ENCODE peak calls at places on chromosomes 6 and 20, in six cellular contexts. L is GM12878, C is GM12891, A is H1, W is K562, S is HepG2. T is an unnamed sample.

GRCh38 chr6:91268941-91269340 is 682.1 kb upstream of the MAP3K7 start:
- DNase-seq in A (no peak), W (no peak), L (no peak), S (no peak), C (no peak), T (no peak)

GRCh38 chr6:169424821-169425240 is 171.2 kb upstream of the THBS2 start:
- DNase-seq in W (no peak), C (no peak), L (no peak), S (no peak), A (no peak), T (no peak)

GRCh38 chr6:125363010-125363359 is 61.2 kb upstream of the HDDC2 start:
- DNase-seq in L (no peak), S (peak; percentile 9), W (no peak), A (peak; percentile 70), C (no peak), T (no peak)

GRCh38 chr6:54980511-54981275 is 134.1 kb downstream of the FAM83B start:
- DNase-seq in L (no peak), A (no peak), W (no peak), S (no peak), C (no peak), T (no peak)

GRCh38 chr20:8304124-8304800 is 172.2 kb downstream of the PLCB1 start:
- DNase-seq in C (no peak), W (no peak), A (no peak), S (no peak), L (no peak), T (no peak)

GRCh38 chr6:139296927-139297326 is 5.1 kb upstream of the TXLNB start:
- DNase-seq in S (no peak), W (no peak), C (no peak), A (no peak), L (no peak), T (no peak)

GRCh38 chr6:19319005-19319404 is 518.2 kb upstream of the ID4 start:
- DNase-seq in A (no peak), C (no peak), S (no peak), W (no peak), L (no peak), T (no peak)

GRCh38 chr6:12383448-12383847 is 93.3 kb downstream of the EDN1 start:
- DNase-seq in W (no peak), A (no peak), C (no peak), L (peak; percentile 72), S (no peak), T (no peak)

GRCh38 chr6:66735106-66735890 is 1028.3 kb upstream of the EYS start:
- DNase-seq in C (no peak), A (no peak), S (no peak), L (no peak), W (no peak), T (no peak)

GRCh38 chr6:137677714-137678113 is 183.5 kb upstream of the OLIG3 start:
- DNase-seq in S (no peak), A (no peak), L (no peak), W (no peak), C (no peak), T (no peak)

GRCh38 chr6:15714658-15715057 is 51.8 kb upstream of the DTNBP1 start:
- DNase-seq in S (no peak), A (no peak), W (no peak), L (no peak), C (no peak), T (no peak)

GRCh38 chr20:56347628-56348305 is 11.0 kb upstream of the FAM210B start:
- DNase-seq in S (no peak), C (no peak), A (no peak), L (no peak), W (no peak), T (no peak)

GRCh38 chr6:5781966-5782556 is 224.7 kb downstream of the NRN1 start:
- DNase-seq in A (no peak), S (no peak), C (no peak), L (no peak), W (no peak), T (no peak)

DNA sequence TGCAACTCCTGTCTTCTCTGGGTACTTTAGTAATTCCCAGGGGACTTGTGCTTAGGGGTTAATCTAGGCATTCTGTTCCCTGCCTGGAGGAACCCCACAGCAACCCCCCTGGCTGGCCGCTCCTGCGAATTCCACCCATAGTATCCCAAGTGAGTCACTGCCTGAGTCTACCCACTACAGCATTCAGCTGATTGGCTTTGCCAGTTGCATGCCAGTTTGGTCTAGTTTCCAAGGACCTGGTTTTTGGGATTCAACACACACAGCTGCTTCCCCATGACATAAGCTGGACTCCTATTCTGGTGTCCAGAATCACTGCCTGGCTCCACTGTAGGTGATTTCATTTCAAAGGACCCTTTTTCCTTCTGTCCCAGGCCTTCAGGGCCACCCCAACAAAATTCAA is 40.3 kb downstream of the PLCG1 start:
- DNase-seq in A (peak; percentile 13), L (no peak), C (no peak), S (no peak), W (no peak), T (no peak)
- TF ChIP-seq POLR2AphosphoS5 in A (no peak), L (no peak), C (no peak), S (peak; percentile 9), W (no peak), T (no peak)

GRCh38 chr20:33488201-33488600 is 1.7 kb upstream of the CBFA2T2 start:
- DNase-seq in W (no peak), S (no peak), C (no peak), A (no peak), L (no peak), T (no peak)

GRCh38 chr20:33493076-33493766 is 3.3 kb downstream of the CBFA2T2 start:
- DNase-seq in L (no peak), C (no peak), W (no peak), S (no peak), A (no peak), T (no peak)

GRCh38 chr20:33489495-33490022 is 337 bp upstream of the CBFA2T2 start:
- DNase-seq in W (peak; percentile 98), S (peak; percentile 97), C (peak; percentile 96), A (peak; percentile 77), L (peak; percentile 74), T (peak; percentile 96)

GRCh38 chr20:33490934-33491656 is 1.2 kb downstream of the CBFA2T2 start:
- DNase-seq in L (no peak), C (no peak), S (no peak), W (no peak), A (no peak), T (no peak)

DNA sequence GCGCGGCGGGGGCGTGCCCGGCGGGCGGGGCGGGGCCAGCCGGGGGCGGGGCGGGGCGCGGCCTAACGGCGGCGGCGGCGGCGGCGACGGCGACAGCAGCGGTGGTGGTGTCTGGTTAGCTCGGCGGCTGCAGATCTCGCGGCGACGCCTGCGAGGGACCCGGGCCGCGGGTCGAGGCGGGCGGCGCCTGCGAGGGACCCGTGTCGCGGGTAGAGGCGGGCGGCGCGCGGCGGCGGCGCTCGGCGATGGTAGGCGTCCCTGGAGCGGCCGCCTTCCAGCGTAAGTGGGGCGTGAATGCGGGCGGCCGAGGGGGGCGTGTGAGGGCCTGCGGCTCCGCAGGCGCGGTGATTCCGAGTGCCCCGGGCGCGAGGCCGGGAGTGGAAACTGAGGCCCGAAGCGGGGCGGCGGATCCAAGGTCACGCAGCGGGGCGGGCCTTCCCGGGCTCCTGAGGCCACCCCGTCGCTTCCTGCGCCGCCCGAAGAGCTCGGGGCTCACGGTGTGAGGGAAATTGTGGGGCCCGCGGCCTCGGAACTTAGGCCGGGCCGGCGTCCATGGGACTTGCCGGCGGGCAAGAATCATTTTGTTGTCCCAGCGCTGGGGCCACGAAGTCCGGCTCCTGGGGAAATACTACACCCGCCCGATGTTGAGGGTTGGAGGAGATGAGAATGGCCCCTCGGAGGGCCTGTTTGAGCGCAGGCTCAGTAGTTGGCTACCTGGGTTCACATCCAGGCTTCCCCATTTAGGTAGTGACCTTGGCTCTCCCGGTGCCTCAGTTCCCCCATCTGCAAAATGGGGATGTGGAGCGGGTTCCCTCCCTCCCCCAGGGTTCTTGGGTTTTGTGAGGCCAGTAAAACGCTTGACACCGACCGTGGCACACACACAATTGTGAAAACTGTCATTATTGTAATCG is at the start of gene CBFA2T2:
- DNase-seq in C (no peak), A (no peak), W (no peak), L (no peak), S (peak; percentile 34), T (no peak)
- TF ChIP-seq POLR2A in C (no peak), A (no peak), W (no peak), L (peak; percentile 55), S (peak; percentile 66), T (peak; percentile 8)

GRCh38 chr6:72554203-72554564 is 67.7 kb upstream of the KCNQ5 start:
- DNase-seq in S (no peak), W (no peak), C (no peak), A (no peak), L (no peak), T (no peak)

GRCh38 chr6:72552938-72553337 is 68.9 kb upstream of the KCNQ5 start:
- DNase-seq in L (no peak), W (peak; percentile 60), S (no peak), A (no peak), C (no peak), T (no peak)

GRCh38 chr6:72551470-72551869 is 70.4 kb upstream of the KCNQ5 start:
- DNase-seq in C (no peak), W (no peak), S (no peak), A (no peak), L (no peak), T (no peak)

GRCh38 chr6:72554761-72555221 is 67.1 kb upstream of the KCNQ5 start:
- DNase-seq in A (no peak), W (peak; percentile 52), S (no peak), C (no peak), L (no peak), T (no peak)

DNA sequence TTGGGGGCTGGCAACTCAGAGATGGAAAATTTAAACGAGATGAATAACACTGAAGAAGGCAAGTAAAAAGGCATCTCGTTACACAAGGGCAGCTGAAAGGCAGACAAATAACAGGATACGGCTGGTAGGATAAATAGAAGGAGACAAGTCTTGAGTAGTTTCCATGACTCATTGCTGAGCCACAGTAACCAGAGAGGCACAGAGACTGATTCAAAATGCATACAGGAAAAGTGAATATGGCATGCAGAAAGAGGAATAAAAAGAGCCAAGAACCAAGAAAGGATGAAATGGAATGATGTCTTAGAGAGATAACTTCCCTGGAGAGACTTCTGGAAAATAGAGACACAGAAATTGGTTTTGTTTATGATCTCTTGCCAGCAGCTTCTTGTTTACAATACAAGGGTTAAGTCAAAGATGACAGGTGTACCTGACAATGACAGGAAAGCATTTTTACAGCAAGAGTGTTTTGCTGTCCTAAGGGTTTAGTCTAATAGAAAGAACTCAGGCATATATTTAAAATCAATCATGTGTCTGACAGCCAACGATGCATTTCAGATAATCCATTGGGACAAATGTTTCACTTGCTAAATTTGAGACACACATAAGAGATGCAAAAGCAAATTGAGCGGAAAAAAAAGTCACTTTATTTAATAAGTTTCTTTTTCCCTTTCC is 68.2 kb upstream of the KCNQ5 start:
- DNase-seq in L (no peak), W (peak; percentile 64), A (no peak), S (no peak), C (no peak), T (no peak)
- TF ChIP-seq TAF1 in L (no peak), W (no peak), A (no peak), S (no peak), C (no peak), T (no peak)

DNA sequence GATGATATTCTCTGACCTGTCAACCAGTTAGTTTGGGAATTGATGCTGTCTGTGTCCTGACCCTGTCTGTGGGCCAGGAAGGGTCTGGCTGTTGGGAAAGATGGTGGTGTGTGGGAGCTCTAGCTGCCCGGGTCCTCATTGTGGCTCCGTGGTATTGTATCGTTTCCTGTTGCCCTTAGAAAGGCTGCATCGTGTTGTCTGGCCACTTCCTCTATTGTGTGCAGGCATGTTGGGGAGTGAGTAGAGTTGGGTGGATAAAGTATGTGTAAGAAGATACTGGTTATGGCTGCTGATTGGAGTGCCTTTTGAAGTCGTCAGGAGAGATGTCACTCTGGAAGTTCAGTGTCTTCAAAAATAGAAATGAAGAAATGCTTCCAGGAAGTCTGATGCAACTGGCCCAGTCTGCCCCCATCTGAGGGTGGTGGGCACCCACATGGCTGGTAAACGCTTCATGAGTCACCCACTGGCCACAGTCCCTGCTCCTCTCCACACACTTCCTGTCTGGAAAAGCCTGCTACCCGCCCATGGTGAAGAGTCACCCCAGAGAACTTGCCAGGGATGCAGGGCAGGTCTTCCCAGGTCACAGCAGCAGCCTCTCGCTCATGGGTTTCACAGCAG is 27.9 kb downstream of the PPARD start:
- DNase-seq in W (peak; percentile 61), A (no peak), C (no peak), S (peak; percentile 65), L (no peak), T (peak; percentile 46)
- TF ChIP-seq POLR2AphosphoS5 in W (no peak), A (no peak), C (peak; percentile 3), S (no peak), L (no peak), T (no peak)

T was measured in GM12892.